ENCODE peak calls at places on chromosomes 13 and 19, in eight cellular contexts. One of them, this sample, is unnamed.

GRCh38 chr13:107712145-107712544 is 503.2 kb downstream of the LIG4 start:
- DNase-seq in foreskin fibroblast: no peak
- DNase-seq in GM06990: no peak
- DNase-seq in cardiac muscle cell: no peak
- DNase-seq in progenitor cell of endocrine pancreas: no peak
- DNase-seq in NB4: no peak
- DNase-seq in left ventricle myocardium inferior: no peak
- DNase-seq in AG04450: no peak
- DNase-seq in this sample: no peak

GRCh38 chr13:94568443-94568842 is 27.5 kb downstream of the TGDS start:
- DNase-seq in foreskin fibroblast: no peak
- DNase-seq in GM06990: no peak
- DNase-seq in cardiac muscle cell: no peak
- DNase-seq in progenitor cell of endocrine pancreas: no peak
- DNase-seq in NB4: no peak
- DNase-seq in left ventricle myocardium inferior: no peak
- DNase-seq in AG04450: no peak
- DNase-seq in this sample: no peak

GRCh38 chr13:99721606-99722384 is 220.5 kb downstream of the TM9SF2 start:
- DNase-seq in foreskin fibroblast: no peak
- DNase-seq in GM06990: no peak
- DNase-seq in cardiac muscle cell: no peak
- DNase-seq in progenitor cell of endocrine pancreas: no peak
- DNase-seq in NB4: peak
- DNase-seq in left ventricle myocardium inferior: no peak
- DNase-seq in AG04450: no peak
- DNase-seq in this sample: no peak

GRCh38 chr19:58395220-58395978 is at the start of gene RNF225:
- DNase-seq in foreskin fibroblast: no peak
- DNase-seq in GM06990: no peak
- DNase-seq in cardiac muscle cell: no peak
- DNase-seq in progenitor cell of endocrine pancreas: no peak
- DNase-seq in NB4: peak
- DNase-seq in left ventricle myocardium inferior: no peak
- DNase-seq in AG04450: no peak
- DNase-seq in this sample: no peak

GRCh38 chr19:49065905-49066512 is 1.4 kb upstream of the NTF4 start:
- DNase-seq in foreskin fibroblast: no peak
- DNase-seq in GM06990: no peak
- DNase-seq in cardiac muscle cell: peak
- DNase-seq in progenitor cell of endocrine pancreas: no peak
- DNase-seq in NB4: no peak
- DNase-seq in left ventricle myocardium inferior: no peak
- DNase-seq in AG04450: no peak
- DNase-seq in this sample: no peak

GRCh38 chr13:74250738-74251190 is 116.6 kb upstream of the KLF12 start:
- DNase-seq in foreskin fibroblast: peak
- DNase-seq in GM06990: no peak
- DNase-seq in cardiac muscle cell: no peak
- DNase-seq in progenitor cell of endocrine pancreas: no peak
- DNase-seq in NB4: no peak
- DNase-seq in left ventricle myocardium inferior: no peak
- DNase-seq in AG04450: no peak
- DNase-seq in this sample: peak

GRCh38 chr19:40741527-40742390 is 8.5 kb downstream of the ACTMAP start:
- DNase-seq in foreskin fibroblast: no peak
- DNase-seq in GM06990: no peak
- DNase-seq in cardiac muscle cell: no peak
- DNase-seq in progenitor cell of endocrine pancreas: no peak
- DNase-seq in NB4: peak
- DNase-seq in left ventricle myocardium inferior: no peak
- DNase-seq in AG04450: no peak
- DNase-seq in this sample: no peak

GRCh38 chr19:50025794-50026549 is at the start of gene ZNF473:
- DNase-seq in foreskin fibroblast: peak
- DNase-seq in GM06990: peak
- DNase-seq in cardiac muscle cell: peak
- DNase-seq in progenitor cell of endocrine pancreas: peak
- DNase-seq in NB4: peak
- DNase-seq in left ventricle myocardium inferior: peak
- DNase-seq in AG04450: peak
- DNase-seq in this sample: peak

GRCh38 chr19:7340959-7341837 is 7.5 kb upstream of the ARHGEF18 start:
- DNase-seq in foreskin fibroblast: peak
- DNase-seq in GM06990: peak
- DNase-seq in cardiac muscle cell: peak
- DNase-seq in progenitor cell of endocrine pancreas: peak
- DNase-seq in NB4: peak
- DNase-seq in left ventricle myocardium inferior: peak
- DNase-seq in AG04450: peak
- DNase-seq in this sample: peak

GRCh38 chr13:27857271-27857670 is 62.5 kb upstream of the PDX1 start:
- DNase-seq in foreskin fibroblast: no peak
- DNase-seq in GM06990: no peak
- DNase-seq in cardiac muscle cell: no peak
- DNase-seq in progenitor cell of endocrine pancreas: no peak
- DNase-seq in NB4: no peak
- DNase-seq in left ventricle myocardium inferior: no peak
- DNase-seq in AG04450: no peak
- DNase-seq in this sample: no peak

GRCh38 chr13:19601749-19602725 is 31.4 kb upstream of the MPHOSPH8 start:
- DNase-seq in foreskin fibroblast: peak
- DNase-seq in GM06990: peak
- DNase-seq in cardiac muscle cell: peak
- DNase-seq in progenitor cell of endocrine pancreas: peak
- DNase-seq in NB4: peak
- DNase-seq in left ventricle myocardium inferior: peak
- DNase-seq in AG04450: no peak
- DNase-seq in this sample: peak

DNA sequence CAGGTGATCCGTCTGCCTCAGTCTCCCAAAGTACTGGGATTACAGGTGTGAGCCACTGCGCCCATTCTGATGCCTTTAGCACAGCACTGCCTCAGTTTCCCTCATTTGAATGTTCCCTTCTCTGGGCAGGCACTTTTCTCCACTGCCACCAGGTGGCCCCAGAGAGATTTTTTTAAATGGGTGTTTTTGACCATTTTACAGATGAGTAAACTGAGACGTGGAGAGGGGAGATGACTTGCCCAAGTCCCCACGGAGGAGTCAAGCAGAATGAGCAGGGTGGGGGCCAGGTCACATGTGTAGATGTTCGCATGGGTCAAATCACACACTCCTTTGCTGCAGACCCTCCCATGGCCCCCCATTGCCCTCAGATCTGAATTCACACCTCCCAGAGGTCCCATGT is 3.2 kb upstream of the PDE4C start:
- DNase-seq in foreskin fibroblast: no peak
- DNase-seq in GM06990: no peak
- DNase-seq in cardiac muscle cell: no peak
- DNase-seq in progenitor cell of endocrine pancreas: no peak
- DNase-seq in NB4: no peak
- DNase-seq in left ventricle myocardium inferior: no peak
- DNase-seq in AG04450: no peak
- DNase-seq in this sample: no peak
- TF ChIP-seq CTCF in foreskin fibroblast: peak
- TF ChIP-seq CTCF in GM06990: peak
- TF ChIP-seq CTCF in cardiac muscle cell: peak
- TF ChIP-seq CTCF in progenitor cell of endocrine pancreas: peak
- TF ChIP-seq CTCF in NB4: peak
- TF ChIP-seq CTCF in left ventricle myocardium inferior: peak
- TF ChIP-seq CTCF in AG04450: peak
- TF ChIP-seq CTCF in this sample: peak

DNA sequence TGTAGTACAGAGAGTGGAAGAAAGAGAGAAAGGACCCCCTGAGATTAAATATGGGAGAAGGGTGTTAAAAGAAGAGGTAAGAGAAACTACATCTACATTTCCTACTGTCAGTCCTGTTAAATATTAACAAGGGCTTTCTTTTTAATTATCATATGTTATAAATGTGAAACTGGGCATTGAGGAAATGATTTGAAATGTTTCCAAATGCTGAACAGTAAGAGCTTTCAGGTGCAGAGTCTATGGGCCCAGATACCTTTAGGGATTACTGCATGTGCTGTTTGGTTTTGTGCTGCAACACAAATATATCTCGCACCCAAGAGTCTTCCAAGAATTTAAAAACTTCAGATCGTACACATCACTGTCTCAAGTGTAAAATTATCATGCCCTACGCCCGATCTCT is 176.3 kb downstream of the RBM26 start:
- DNase-seq in foreskin fibroblast: no peak
- DNase-seq in GM06990: no peak
- DNase-seq in cardiac muscle cell: no peak
- DNase-seq in progenitor cell of endocrine pancreas: no peak
- DNase-seq in NB4: no peak
- DNase-seq in left ventricle myocardium inferior: no peak
- DNase-seq in AG04450: no peak
- DNase-seq in this sample: no peak
- TF ChIP-seq CTCF in foreskin fibroblast: no peak
- TF ChIP-seq CTCF in GM06990: no peak
- TF ChIP-seq CTCF in cardiac muscle cell: no peak
- TF ChIP-seq CTCF in progenitor cell of endocrine pancreas: no peak
- TF ChIP-seq CTCF in NB4: no peak
- TF ChIP-seq CTCF in left ventricle myocardium inferior: no peak
- TF ChIP-seq CTCF in AG04450: no peak
- TF ChIP-seq CTCF in this sample: no peak

DNA sequence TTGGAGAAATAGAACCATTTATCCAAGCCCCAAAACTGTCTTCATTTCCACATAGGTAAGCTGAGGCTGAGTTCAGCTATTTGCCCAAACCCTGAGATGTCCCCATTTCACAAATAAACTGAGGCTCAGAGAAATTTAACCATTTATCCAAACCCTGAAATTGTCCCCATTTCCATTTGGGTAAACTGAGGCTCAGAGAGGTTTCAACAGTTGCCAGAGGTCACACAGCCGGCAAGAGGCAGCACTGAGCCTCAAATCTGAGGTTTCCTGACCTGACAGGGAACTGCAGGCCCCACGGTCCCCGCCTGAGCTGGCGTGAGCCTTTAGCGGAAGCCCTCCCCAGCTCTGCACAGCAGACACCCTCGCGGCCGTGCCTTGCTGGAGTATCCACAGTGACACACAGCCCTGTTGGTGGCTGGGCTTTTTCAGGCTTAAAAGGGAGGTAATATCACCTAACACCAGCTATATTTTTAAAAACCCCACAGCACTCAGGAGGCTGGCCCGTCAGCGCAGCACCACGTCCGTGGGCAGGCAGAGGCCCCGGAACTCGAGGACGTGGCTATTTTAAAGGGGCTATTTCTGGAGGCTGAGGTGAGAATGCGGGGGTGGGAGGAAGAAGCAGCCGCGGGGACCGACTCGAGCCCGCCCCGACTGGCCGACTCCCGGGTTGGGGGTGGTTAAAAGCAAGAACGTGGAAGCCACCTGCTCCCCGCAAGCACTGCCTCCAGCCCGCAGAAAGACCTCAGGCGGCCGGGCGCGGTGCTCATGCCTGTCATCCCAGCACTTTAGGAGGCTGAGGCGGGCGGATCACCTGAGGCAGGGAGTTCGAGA is 18.5 kb downstream of the PTPRS start:
- DNase-seq in foreskin fibroblast: no peak
- DNase-seq in GM06990: peak
- DNase-seq in cardiac muscle cell: peak
- DNase-seq in progenitor cell of endocrine pancreas: no peak
- DNase-seq in NB4: peak
- DNase-seq in left ventricle myocardium inferior: no peak
- DNase-seq in AG04450: no peak
- DNase-seq in this sample: no peak
- TF ChIP-seq CTCF in foreskin fibroblast: no peak
- TF ChIP-seq CTCF in GM06990: peak
- TF ChIP-seq CTCF in cardiac muscle cell: no peak
- TF ChIP-seq CTCF in progenitor cell of endocrine pancreas: no peak
- TF ChIP-seq CTCF in NB4: no peak
- TF ChIP-seq CTCF in left ventricle myocardium inferior: no peak
- TF ChIP-seq CTCF in AG04450: no peak
- TF ChIP-seq CTCF in this sample: no peak

GRCh38 chr13:111460548-111461444 is 140.4 kb downstream of the TEX29 start:
- DNase-seq in foreskin fibroblast: peak
- DNase-seq in GM06990: no peak
- DNase-seq in cardiac muscle cell: peak
- DNase-seq in progenitor cell of endocrine pancreas: no peak
- DNase-seq in NB4: peak
- DNase-seq in left ventricle myocardium inferior: no peak
- DNase-seq in AG04450: peak
- DNase-seq in this sample: peak
- TF ChIP-seq CTCF in foreskin fibroblast: peak
- TF ChIP-seq CTCF in GM06990: no peak
- TF ChIP-seq CTCF in cardiac muscle cell: peak
- TF ChIP-seq CTCF in progenitor cell of endocrine pancreas: peak
- TF ChIP-seq CTCF in NB4: peak
- TF ChIP-seq CTCF in left ventricle myocardium inferior: peak
- TF ChIP-seq CTCF in AG04450: peak
- TF ChIP-seq CTCF in this sample: no peak

DNA sequence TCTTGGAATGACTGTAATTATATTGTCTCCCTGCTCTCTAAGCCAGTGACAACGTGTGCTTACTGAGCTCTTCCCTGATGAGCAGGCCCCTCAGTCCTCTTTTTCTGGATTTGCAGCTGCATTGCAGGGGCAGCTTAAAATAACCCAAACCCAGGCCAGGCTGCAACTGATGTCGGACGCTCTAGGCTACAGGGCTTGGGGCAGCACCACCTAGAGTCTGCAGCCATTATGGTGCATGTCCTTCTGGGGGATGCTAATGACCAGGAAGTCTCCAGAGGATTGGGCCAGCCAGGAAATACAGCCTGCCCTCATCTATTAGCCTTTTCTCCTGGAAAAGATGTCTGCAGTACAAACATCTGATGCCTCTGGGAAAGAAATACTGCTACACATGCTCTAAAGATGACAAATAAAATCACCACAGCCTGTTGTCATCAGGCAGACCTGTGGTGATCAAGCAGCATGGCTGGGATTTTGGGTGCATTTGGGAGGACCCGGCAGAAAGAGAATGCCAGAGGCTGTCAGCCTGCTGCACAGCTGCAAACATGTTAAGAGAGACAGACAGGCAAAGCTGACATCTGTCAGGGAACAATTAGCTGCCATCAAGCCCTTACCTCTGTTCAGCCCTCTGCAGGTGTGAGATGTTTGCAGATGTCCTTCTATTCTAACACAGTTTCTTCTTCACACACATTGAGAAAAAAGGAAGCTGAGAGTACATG is 51.8 kb downstream of the CCDC70 start:
- DNase-seq in foreskin fibroblast: no peak
- DNase-seq in GM06990: no peak
- DNase-seq in cardiac muscle cell: peak
- DNase-seq in progenitor cell of endocrine pancreas: no peak
- DNase-seq in NB4: peak
- DNase-seq in left ventricle myocardium inferior: no peak
- DNase-seq in AG04450: no peak
- DNase-seq in this sample: no peak
- TF ChIP-seq CTCF in foreskin fibroblast: peak
- TF ChIP-seq CTCF in GM06990: no peak
- TF ChIP-seq CTCF in cardiac muscle cell: peak
- TF ChIP-seq CTCF in progenitor cell of endocrine pancreas: no peak
- TF ChIP-seq CTCF in NB4: no peak
- TF ChIP-seq CTCF in left ventricle myocardium inferior: peak
- TF ChIP-seq CTCF in AG04450: no peak
- TF ChIP-seq CTCF in this sample: no peak

DNA sequence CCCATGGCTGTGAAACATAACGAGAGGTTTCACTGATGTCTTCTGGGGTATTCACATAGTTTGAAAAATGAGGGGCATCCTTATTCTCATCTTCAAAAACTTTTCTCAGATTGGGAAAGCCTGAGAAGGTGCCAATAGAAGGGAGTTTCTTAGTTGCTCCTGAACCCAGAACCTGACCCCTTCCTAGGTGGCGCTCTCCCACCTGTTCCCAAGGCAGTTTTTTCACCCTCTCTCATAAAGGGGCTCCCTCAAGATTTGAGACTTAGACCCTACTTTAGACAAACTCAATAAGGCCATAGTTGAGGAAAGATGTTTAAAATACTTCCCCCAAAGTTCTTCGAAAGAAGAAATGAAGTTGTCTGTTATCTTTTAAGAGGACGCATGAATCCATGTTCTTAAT is 142.2 kb downstream of the FGF9 start:
- DNase-seq in foreskin fibroblast: no peak
- DNase-seq in GM06990: no peak
- DNase-seq in cardiac muscle cell: no peak
- DNase-seq in progenitor cell of endocrine pancreas: no peak
- DNase-seq in NB4: no peak
- DNase-seq in left ventricle myocardium inferior: no peak
- DNase-seq in AG04450: no peak
- DNase-seq in this sample: no peak
- TF ChIP-seq CTCF in foreskin fibroblast: no peak
- TF ChIP-seq CTCF in GM06990: no peak
- TF ChIP-seq CTCF in cardiac muscle cell: no peak
- TF ChIP-seq CTCF in progenitor cell of endocrine pancreas: no peak
- TF ChIP-seq CTCF in NB4: peak
- TF ChIP-seq CTCF in left ventricle myocardium inferior: no peak
- TF ChIP-seq CTCF in AG04450: no peak
- TF ChIP-seq CTCF in this sample: no peak